ENCODE peak calls at places on chromosomes 13 and 19, in five cellular contexts. One of them, this sample, is unnamed.

GRCh38 chr13:100089633-100090032 is 740 bp downstream of the PCCA start:
- DNase-seq in stomach: no peak
- DNase-seq in K562: no peak
- DNase-seq in prostate gland: peak
- DNase-seq in transverse colon: no peak
- DNase-seq in this sample: no peak

GRCh38 chr13:50928609-50929274 is 19.2 kb downstream of the RNASEH2B start:
- DNase-seq in K562: no peak
- DNase-seq in stomach: no peak
- DNase-seq in transverse colon: no peak
- DNase-seq in prostate gland: no peak
- DNase-seq in this sample: no peak

GRCh38 chr19:39927076-39927475 is 7.4 kb downstream of the FCGBP start:
- DNase-seq in stomach: peak
- DNase-seq in transverse colon: no peak
- DNase-seq in prostate gland: no peak
- DNase-seq in K562: no peak
- DNase-seq in this sample: no peak

GRCh38 chr13:86409466-86410241 is 610.4 kb upstream of the SLITRK6 start:
- DNase-seq in K562: no peak
- DNase-seq in transverse colon: no peak
- DNase-seq in stomach: no peak
- DNase-seq in prostate gland: no peak
- DNase-seq in this sample: no peak

GRCh38 chr19:35223084-35223790 is 5.3 kb downstream of the FAM187B start:
- DNase-seq in stomach: no peak
- DNase-seq in K562: no peak
- DNase-seq in transverse colon: no peak
- DNase-seq in prostate gland: no peak
- DNase-seq in this sample: no peak

GRCh38 chr19:9917322-9917721 is 19.0 kb downstream of the OLFM2 start:
- DNase-seq in prostate gland: peak
- DNase-seq in K562: peak
- DNase-seq in stomach: peak
- DNase-seq in transverse colon: no peak
- DNase-seq in this sample: no peak

GRCh38 chr19:21699197-21699596 is 68.2 kb downstream of the ZNF100 start:
- DNase-seq in K562: no peak
- DNase-seq in prostate gland: no peak
- DNase-seq in transverse colon: no peak
- DNase-seq in stomach: no peak
- DNase-seq in this sample: no peak

GRCh38 chr19:34962281-34962944 is 1.6 kb downstream of the ZNF792 start:
- DNase-seq in stomach: no peak
- DNase-seq in K562: peak
- DNase-seq in transverse colon: no peak
- DNase-seq in prostate gland: no peak
- DNase-seq in this sample: no peak

GRCh38 chr19:50943074-50943828 is 9.6 kb downstream of the KLK5 start:
- DNase-seq in stomach: no peak
- DNase-seq in prostate gland: no peak
- DNase-seq in K562: no peak
- DNase-seq in transverse colon: no peak
- DNase-seq in this sample: no peak

GRCh38 chr19:7677664-7678311 is 898 bp downstream of the MCEMP1 start:
- DNase-seq in transverse colon: no peak
- DNase-seq in stomach: no peak
- DNase-seq in K562: no peak
- DNase-seq in prostate gland: no peak
- DNase-seq in this sample: no peak

GRCh38 chr19:36963262-36963661 is 47.1 kb downstream of the ZNF568 start:
- DNase-seq in transverse colon: no peak
- DNase-seq in stomach: no peak
- DNase-seq in prostate gland: no peak
- DNase-seq in K562: no peak
- DNase-seq in this sample: no peak

GRCh38 chr13:80923907-80924306 is 583.0 kb upstream of the SPRY2 start:
- DNase-seq in stomach: no peak
- DNase-seq in K562: no peak
- DNase-seq in prostate gland: no peak
- DNase-seq in transverse colon: no peak
- DNase-seq in this sample: no peak

GRCh38 chr13:24279706-24280105 is 29.7 kb upstream of the C1QTNF9 start:
- DNase-seq in stomach: peak
- DNase-seq in K562: no peak
- DNase-seq in prostate gland: no peak
- DNase-seq in transverse colon: no peak
- DNase-seq in this sample: no peak

GRCh38 chr13:82330499-82330898 is 1551.8 kb downstream of the SLITRK1 start:
- DNase-seq in transverse colon: no peak
- DNase-seq in K562: peak
- DNase-seq in stomach: no peak
- DNase-seq in prostate gland: no peak
- DNase-seq in this sample: no peak

GRCh38 chr13:27269114-27269665 is 1.4 kb upstream of the RASL11A start:
- DNase-seq in prostate gland: no peak
- DNase-seq in K562: no peak
- DNase-seq in stomach: no peak
- DNase-seq in transverse colon: no peak
- DNase-seq in this sample: no peak

GRCh38 chr13:75492389-75492788 is 10.4 kb upstream of the TBC1D4 start:
- DNase-seq in transverse colon: no peak
- DNase-seq in stomach: no peak
- DNase-seq in prostate gland: no peak
- DNase-seq in K562: no peak
- DNase-seq in this sample: no peak

GRCh38 chr13:23949200-23949599 is 51.9 kb upstream of the C1QTNF9B start:
- DNase-seq in K562: no peak
- DNase-seq in prostate gland: no peak
- DNase-seq in transverse colon: no peak
- DNase-seq in stomach: no peak
- DNase-seq in this sample: no peak

GRCh38 chr19:39966617-39967016 is 4.3 kb upstream of the PSMC4 start:
- DNase-seq in transverse colon: no peak
- DNase-seq in K562: no peak
- DNase-seq in prostate gland: no peak
- DNase-seq in stomach: peak
- DNase-seq in this sample: no peak

GRCh38 chr19:19095691-19096090 is 31.9 kb downstream of the SLC25A42 start:
- DNase-seq in transverse colon: no peak
- DNase-seq in prostate gland: no peak
- DNase-seq in stomach: no peak
- DNase-seq in K562: no peak
- DNase-seq in this sample: no peak

GRCh38 chr13:21528616-21529015 is 69.5 kb upstream of the ZDHHC20 start:
- DNase-seq in prostate gland: no peak
- DNase-seq in stomach: no peak
- DNase-seq in K562: no peak
- DNase-seq in transverse colon: no peak
- DNase-seq in this sample: no peak

GRCh38 chr13:20136781-20137703 is 23.8 kb downstream of the GJA3 start:
- DNase-seq in K562: peak
- DNase-seq in stomach: peak
- DNase-seq in prostate gland: no peak
- DNase-seq in transverse colon: peak
- DNase-seq in this sample: no peak

GRCh38 chr19:4744451-4745170 is 21.0 kb upstream of the DPP9 start:
- DNase-seq in prostate gland: no peak
- DNase-seq in stomach: no peak
- DNase-seq in K562: peak
- DNase-seq in transverse colon: no peak
- DNase-seq in this sample: no peak

GRCh38 chr19:5172859-5173577 is 167.6 kb downstream of the PTPRS start:
- DNase-seq in stomach: no peak
- DNase-seq in transverse colon: no peak
- DNase-seq in prostate gland: no peak
- DNase-seq in K562: peak
- DNase-seq in this sample: no peak

GRCh38 chr13:98144501-98145350 is 1.8 kb downstream of the FARP1 start:
- DNase-seq in K562: no peak
- DNase-seq in transverse colon: no peak
- DNase-seq in prostate gland: peak
- DNase-seq in stomach: no peak
- DNase-seq in this sample: no peak

GRCh38 chr19:48588670-48589399 is 17.7 kb upstream of the SPACA4 start:
- DNase-seq in stomach: peak
- DNase-seq in transverse colon: peak
- DNase-seq in K562: peak
- DNase-seq in prostate gland: peak
- DNase-seq in this sample: peak

GRCh38 chr19:45128109-45128508 is 32.7 kb downstream of the NKPD1 start:
- DNase-seq in K562: no peak
- DNase-seq in stomach: no peak
- DNase-seq in prostate gland: no peak
- DNase-seq in transverse colon: no peak
- DNase-seq in this sample: no peak

GRCh38 chr13:28626266-28626665 is 32.7 kb upstream of the POMP start:
- DNase-seq in prostate gland: no peak
- DNase-seq in stomach: no peak
- DNase-seq in K562: no peak
- DNase-seq in transverse colon: no peak
- DNase-seq in this sample: no peak

GRCh38 chr13:99617474-99618255 is 116.4 kb downstream of the TM9SF2 start:
- DNase-seq in transverse colon: peak
- DNase-seq in K562: peak
- DNase-seq in prostate gland: no peak
- DNase-seq in stomach: no peak
- DNase-seq in this sample: no peak

GRCh38 chr19:2808129-2808941 is 11.3 kb upstream of the ZNF554 start:
- DNase-seq in stomach: no peak
- DNase-seq in transverse colon: no peak
- DNase-seq in prostate gland: no peak
- DNase-seq in K562: no peak
- DNase-seq in this sample: no peak

GRCh38 chr19:37975596-37976515 is 68.8 kb downstream of the SIPA1L3 start:
- DNase-seq in stomach: no peak
- DNase-seq in transverse colon: no peak
- DNase-seq in prostate gland: no peak
- DNase-seq in K562: no peak
- DNase-seq in this sample: no peak

GRCh38 chr13:97786510-97786909 is 167.0 kb upstream of the IPO5 start:
- DNase-seq in prostate gland: no peak
- DNase-seq in stomach: no peak
- DNase-seq in K562: no peak
- DNase-seq in transverse colon: no peak
- DNase-seq in this sample: no peak

DNA sequence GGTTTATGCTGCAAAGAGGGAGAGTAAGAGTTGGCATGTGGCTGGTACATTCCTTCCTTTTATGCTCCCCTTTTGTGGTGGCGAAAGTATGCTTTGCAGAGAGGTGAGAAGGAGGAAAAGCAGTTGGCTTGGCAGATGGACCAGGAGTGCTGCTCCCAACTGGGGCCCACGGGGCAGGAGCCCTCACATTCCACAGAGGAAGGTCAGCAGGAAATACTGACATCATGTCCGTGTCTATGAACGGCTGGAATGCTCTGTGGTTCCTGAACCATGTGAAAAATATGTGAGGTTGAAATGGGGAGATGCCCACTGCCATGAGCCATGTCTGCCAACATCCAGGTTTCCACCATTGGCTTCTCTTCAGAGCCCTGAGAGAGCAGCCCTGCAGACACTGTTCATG is 33.3 kb upstream of the GAS6 start:
- DNase-seq in K562: no peak
- DNase-seq in prostate gland: no peak
- DNase-seq in transverse colon: no peak
- DNase-seq in stomach: no peak
- DNase-seq in this sample: no peak
- TF ChIP-seq POLR2AphosphoS5 in K562: no peak
- TF ChIP-seq POLR2AphosphoS5 in prostate gland: no peak
- TF ChIP-seq POLR2AphosphoS5 in transverse colon: no peak
- TF ChIP-seq POLR2AphosphoS5 in stomach: no peak
- TF ChIP-seq POLR2AphosphoS5 in this sample: no peak

GRCh38 chr13:30790592-30790991 is 55.2 kb downstream of the ALOX5AP start:
- DNase-seq in stomach: no peak
- DNase-seq in transverse colon: no peak
- DNase-seq in prostate gland: no peak
- DNase-seq in K562: no peak
- DNase-seq in this sample: no peak

GRCh38 chr13:30796132-30796832 is 60.9 kb downstream of the ALOX5AP start:
- DNase-seq in stomach: no peak
- DNase-seq in prostate gland: peak
- DNase-seq in K562: no peak
- DNase-seq in transverse colon: no peak
- DNase-seq in this sample: no peak

GRCh38 chr13:30789360-30789862 is 54.1 kb downstream of the ALOX5AP start:
- DNase-seq in prostate gland: no peak
- DNase-seq in stomach: no peak
- DNase-seq in K562: no peak
- DNase-seq in transverse colon: no peak
- DNase-seq in this sample: no peak

GRCh38 chr13:30791354-30791921 is 56.1 kb downstream of the ALOX5AP start:
- DNase-seq in K562: no peak
- DNase-seq in transverse colon: no peak
- DNase-seq in prostate gland: no peak
- DNase-seq in stomach: no peak
- DNase-seq in this sample: no peak

DNA sequence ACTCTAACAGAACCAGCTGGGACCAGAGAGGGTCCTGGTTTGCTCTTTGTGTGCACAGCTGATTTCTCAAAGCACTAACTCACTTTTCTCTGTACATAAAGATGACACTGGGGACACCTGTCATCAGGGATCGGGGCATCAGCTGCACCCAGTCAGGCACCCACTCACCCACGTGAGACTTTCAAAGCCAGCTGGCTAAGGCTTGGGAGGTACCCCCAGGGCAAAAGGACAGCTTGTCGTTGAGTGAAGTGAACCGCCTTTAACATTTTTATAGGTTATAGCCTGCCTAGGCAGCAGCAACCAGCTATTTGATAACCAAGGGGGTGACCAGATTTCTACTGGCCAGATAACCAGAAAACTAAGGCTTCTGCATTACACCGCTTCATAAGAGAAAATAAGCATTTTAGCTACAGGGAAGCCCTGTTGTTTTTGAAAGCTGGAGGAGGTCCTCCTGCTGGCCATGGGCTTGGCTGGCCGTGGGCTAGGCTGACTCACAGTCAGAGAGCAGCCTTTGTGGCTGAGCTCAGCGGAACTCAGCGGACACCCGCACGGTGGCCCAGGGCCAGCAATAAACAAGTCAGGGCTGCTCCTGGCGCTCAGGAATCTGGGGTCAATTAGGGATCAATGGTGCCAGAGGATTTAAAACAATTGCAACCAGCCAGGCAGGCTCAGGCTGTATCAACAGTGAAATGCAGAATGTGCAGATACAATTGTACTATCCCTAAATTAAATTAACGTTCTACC is 57.1 kb downstream of the ALOX5AP start:
- DNase-seq in K562: no peak
- DNase-seq in prostate gland: peak
- DNase-seq in stomach: peak
- DNase-seq in transverse colon: peak
- DNase-seq in this sample: no peak
- TF ChIP-seq POLR2AphosphoS5 in K562: no peak
- TF ChIP-seq POLR2AphosphoS5 in prostate gland: peak
- TF ChIP-seq POLR2AphosphoS5 in stomach: peak
- TF ChIP-seq POLR2AphosphoS5 in transverse colon: no peak
- TF ChIP-seq POLR2AphosphoS5 in this sample: no peak

GRCh38 chr19:46269085-46269484 is 27.8 kb upstream of the HIF3A start:
- DNase-seq in prostate gland: no peak
- DNase-seq in K562: no peak
- DNase-seq in transverse colon: no peak
- DNase-seq in stomach: no peak
- DNase-seq in this sample: no peak
- TF ChIP-seq POLR2AphosphoS5 in prostate gland: no peak
- TF ChIP-seq POLR2AphosphoS5 in K562: no peak
- TF ChIP-seq POLR2AphosphoS5 in transverse colon: no peak
- TF ChIP-seq POLR2AphosphoS5 in stomach: no peak
- TF ChIP-seq POLR2AphosphoS5 in this sample: no peak

GRCh38 chr19:1270854-1271527 is 1.9 kb downstream of the CIRBP start:
- DNase-seq in stomach: no peak
- DNase-seq in K562: no peak
- DNase-seq in prostate gland: peak
- DNase-seq in transverse colon: no peak
- DNase-seq in this sample: no peak
- TF ChIP-seq POLR2AphosphoS5 in stomach: no peak
- TF ChIP-seq POLR2AphosphoS5 in K562: no peak
- TF ChIP-seq POLR2AphosphoS5 in prostate gland: no peak
- TF ChIP-seq POLR2AphosphoS5 in transverse colon: no peak
- TF ChIP-seq POLR2AphosphoS5 in this sample: peak